ENCODE peak calls at places on chromosomes 2 and 18, in ten cellular contexts. One of them, this sample, is unnamed.

GRCh38 chr2:32864761-32865160 is 82.0 kb upstream of the LTBP1 start:
- DNase-seq in LoVo: no peak
- DNase-seq in CD4-positive, alpha-beta T cell: no peak
- DNase-seq in mucosa of gallbladder: peak; percentile 21
- DNase-seq in activated CD8-positive, alpha-beta memory T cell treated with anti-CD3 and anti-CD28 coated beads for 24 hours: no peak
- DNase-seq in Kasumi-1: no peak
- DNase-seq in fibroblast of lung: peak; percentile 90
- DNase-seq in cerebellar cortex: no peak
- DNase-seq in glomerular endothelial cell: no peak
- DNase-seq in RCC 7860: no peak
- DNase-seq in this sample: no peak

GRCh38 chr2:20960003-20960402 is 83.9 kb downstream of the APOB start:
- DNase-seq in CD4-positive, alpha-beta T cell: no peak
- DNase-seq in activated CD8-positive, alpha-beta memory T cell treated with anti-CD3 and anti-CD28 coated beads for 24 hours: no peak
- DNase-seq in RCC 7860: no peak
- DNase-seq in cerebellar cortex: no peak
- DNase-seq in Kasumi-1: no peak
- DNase-seq in LoVo: no peak
- DNase-seq in mucosa of gallbladder: no peak
- DNase-seq in fibroblast of lung: no peak
- DNase-seq in glomerular endothelial cell: no peak
- DNase-seq in this sample: no peak

GRCh38 chr2:234029150-234029733 is 21.3 kb upstream of the SPP2 start:
- DNase-seq in mucosa of gallbladder: no peak
- DNase-seq in activated CD8-positive, alpha-beta memory T cell treated with anti-CD3 and anti-CD28 coated beads for 24 hours: no peak
- DNase-seq in Kasumi-1: no peak
- DNase-seq in RCC 7860: peak; percentile 99
- DNase-seq in glomerular endothelial cell: no peak
- DNase-seq in cerebellar cortex: no peak
- DNase-seq in LoVo: no peak
- DNase-seq in fibroblast of lung: peak; percentile 77
- DNase-seq in CD4-positive, alpha-beta T cell: no peak
- DNase-seq in this sample: no peak

GRCh38 chr2:219441451-219442205 is 7.0 kb downstream of the SPEG start:
- DNase-seq in glomerular endothelial cell: no peak
- DNase-seq in fibroblast of lung: peak; percentile 69
- DNase-seq in cerebellar cortex: no peak
- DNase-seq in LoVo: peak; percentile 18
- DNase-seq in Kasumi-1: no peak
- DNase-seq in mucosa of gallbladder: no peak
- DNase-seq in CD4-positive, alpha-beta T cell: peak; percentile 72
- DNase-seq in RCC 7860: no peak
- DNase-seq in activated CD8-positive, alpha-beta memory T cell treated with anti-CD3 and anti-CD28 coated beads for 24 hours: peak; percentile 69
- DNase-seq in this sample: peak; percentile 82

GRCh38 chr2:38748857-38749804 is 2.0 kb downstream of the SRSF7 start:
- DNase-seq in cerebellar cortex: no peak
- DNase-seq in glomerular endothelial cell: no peak
- DNase-seq in Kasumi-1: no peak
- DNase-seq in fibroblast of lung: no peak
- DNase-seq in RCC 7860: no peak
- DNase-seq in mucosa of gallbladder: no peak
- DNase-seq in CD4-positive, alpha-beta T cell: no peak
- DNase-seq in activated CD8-positive, alpha-beta memory T cell treated with anti-CD3 and anti-CD28 coated beads for 24 hours: no peak
- DNase-seq in LoVo: no peak
- DNase-seq in this sample: no peak

GRCh38 chr2:104857262-104858221 is 3.6 kb downstream of the POU3F3 start:
- DNase-seq in mucosa of gallbladder: no peak
- DNase-seq in CD4-positive, alpha-beta T cell: no peak
- DNase-seq in activated CD8-positive, alpha-beta memory T cell treated with anti-CD3 and anti-CD28 coated beads for 24 hours: no peak
- DNase-seq in LoVo: no peak
- DNase-seq in cerebellar cortex: no peak
- DNase-seq in fibroblast of lung: peak; percentile 30
- DNase-seq in RCC 7860: no peak
- DNase-seq in glomerular endothelial cell: no peak
- DNase-seq in Kasumi-1: no peak
- DNase-seq in this sample: no peak

GRCh38 chr18:62420513-62421209 is 95.6 kb downstream of the TNFRSF11A start:
- DNase-seq in Kasumi-1: no peak
- DNase-seq in LoVo: peak; percentile 80
- DNase-seq in fibroblast of lung: peak; percentile 74
- DNase-seq in cerebellar cortex: no peak
- DNase-seq in glomerular endothelial cell: no peak
- DNase-seq in activated CD8-positive, alpha-beta memory T cell treated with anti-CD3 and anti-CD28 coated beads for 24 hours: peak; percentile 71
- DNase-seq in CD4-positive, alpha-beta T cell: peak; percentile 51
- DNase-seq in RCC 7860: peak; percentile 77
- DNase-seq in mucosa of gallbladder: peak; percentile 76
- DNase-seq in this sample: peak; percentile 86

GRCh38 chr2:227473019-227473461 is 1.1 kb downstream of the AGFG1 start:
- DNase-seq in RCC 7860: no peak
- DNase-seq in glomerular endothelial cell: no peak
- DNase-seq in activated CD8-positive, alpha-beta memory T cell treated with anti-CD3 and anti-CD28 coated beads for 24 hours: no peak
- DNase-seq in Kasumi-1: no peak
- DNase-seq in cerebellar cortex: no peak
- DNase-seq in fibroblast of lung: no peak
- DNase-seq in LoVo: no peak
- DNase-seq in CD4-positive, alpha-beta T cell: no peak
- DNase-seq in mucosa of gallbladder: no peak
- DNase-seq in this sample: no peak

GRCh38 chr2:121483021-121483420 is 47.7 kb upstream of the RNU4ATAC start:
- DNase-seq in RCC 7860: no peak
- DNase-seq in fibroblast of lung: peak; percentile 85
- DNase-seq in Kasumi-1: no peak
- DNase-seq in activated CD8-positive, alpha-beta memory T cell treated with anti-CD3 and anti-CD28 coated beads for 24 hours: no peak
- DNase-seq in mucosa of gallbladder: no peak
- DNase-seq in glomerular endothelial cell: no peak
- DNase-seq in cerebellar cortex: no peak
- DNase-seq in CD4-positive, alpha-beta T cell: no peak
- DNase-seq in LoVo: no peak
- DNase-seq in this sample: no peak

GRCh38 chr2:206836722-206837121 is 71.3 kb downstream of the FASTKD2 start:
- DNase-seq in Kasumi-1: no peak
- DNase-seq in CD4-positive, alpha-beta T cell: no peak
- DNase-seq in RCC 7860: no peak
- DNase-seq in cerebellar cortex: no peak
- DNase-seq in glomerular endothelial cell: no peak
- DNase-seq in fibroblast of lung: no peak
- DNase-seq in LoVo: no peak
- DNase-seq in mucosa of gallbladder: no peak
- DNase-seq in activated CD8-positive, alpha-beta memory T cell treated with anti-CD3 and anti-CD28 coated beads for 24 hours: no peak
- DNase-seq in this sample: no peak

GRCh38 chr18:68960355-68960754 is 162.5 kb downstream of the CCDC102B start:
- DNase-seq in fibroblast of lung: peak; percentile 11
- DNase-seq in mucosa of gallbladder: no peak
- DNase-seq in activated CD8-positive, alpha-beta memory T cell treated with anti-CD3 and anti-CD28 coated beads for 24 hours: no peak
- DNase-seq in cerebellar cortex: no peak
- DNase-seq in glomerular endothelial cell: no peak
- DNase-seq in CD4-positive, alpha-beta T cell: no peak
- DNase-seq in LoVo: no peak
- DNase-seq in RCC 7860: no peak
- DNase-seq in Kasumi-1: no peak
- DNase-seq in this sample: no peak

GRCh38 chr2:64637931-64638330 is 15.8 kb downstream of the SERTAD2 start:
- DNase-seq in RCC 7860: no peak
- DNase-seq in mucosa of gallbladder: no peak
- DNase-seq in Kasumi-1: no peak
- DNase-seq in LoVo: no peak
- DNase-seq in cerebellar cortex: no peak
- DNase-seq in glomerular endothelial cell: no peak
- DNase-seq in fibroblast of lung: no peak
- DNase-seq in activated CD8-positive, alpha-beta memory T cell treated with anti-CD3 and anti-CD28 coated beads for 24 hours: no peak
- DNase-seq in CD4-positive, alpha-beta T cell: no peak
- DNase-seq in this sample: no peak

GRCh38 chr18:79934311-79935097 is 16.9 kb downstream of the SLC66A2 start:
- DNase-seq in mucosa of gallbladder: no peak
- DNase-seq in activated CD8-positive, alpha-beta memory T cell treated with anti-CD3 and anti-CD28 coated beads for 24 hours: peak; percentile 49
- DNase-seq in cerebellar cortex: no peak
- DNase-seq in RCC 7860: no peak
- DNase-seq in LoVo: no peak
- DNase-seq in glomerular endothelial cell: no peak
- DNase-seq in fibroblast of lung: no peak
- DNase-seq in Kasumi-1: peak; percentile 62
- DNase-seq in CD4-positive, alpha-beta T cell: no peak
- DNase-seq in this sample: peak; percentile 64

GRCh38 chr18:76528477-76529432 is 33.7 kb upstream of the ZNF516 start:
- DNase-seq in cerebellar cortex: no peak
- DNase-seq in mucosa of gallbladder: peak; percentile 38
- DNase-seq in Kasumi-1: peak; percentile 46
- DNase-seq in glomerular endothelial cell: no peak
- DNase-seq in CD4-positive, alpha-beta T cell: no peak
- DNase-seq in LoVo: no peak
- DNase-seq in RCC 7860: no peak
- DNase-seq in fibroblast of lung: peak; percentile 49
- DNase-seq in activated CD8-positive, alpha-beta memory T cell treated with anti-CD3 and anti-CD28 coated beads for 24 hours: no peak
- DNase-seq in this sample: peak; percentile 69

GRCh38 chr2:55923091-55923977 is at the start of gene EFEMP1:
- DNase-seq in LoVo: no peak
- DNase-seq in cerebellar cortex: no peak
- DNase-seq in Kasumi-1: no peak
- DNase-seq in fibroblast of lung: peak; percentile 73
- DNase-seq in RCC 7860: peak; percentile 20
- DNase-seq in activated CD8-positive, alpha-beta memory T cell treated with anti-CD3 and anti-CD28 coated beads for 24 hours: no peak
- DNase-seq in mucosa of gallbladder: peak; percentile 28
- DNase-seq in CD4-positive, alpha-beta T cell: no peak
- DNase-seq in glomerular endothelial cell: no peak
- DNase-seq in this sample: peak; percentile 80

GRCh38 chr2:29606105-29606871 is 315.1 kb downstream of the ALK start:
- DNase-seq in RCC 7860: peak; percentile 83
- DNase-seq in CD4-positive, alpha-beta T cell: no peak
- DNase-seq in glomerular endothelial cell: no peak
- DNase-seq in LoVo: no peak
- DNase-seq in fibroblast of lung: peak; percentile 98
- DNase-seq in cerebellar cortex: no peak
- DNase-seq in mucosa of gallbladder: no peak
- DNase-seq in Kasumi-1: peak; percentile 53
- DNase-seq in activated CD8-positive, alpha-beta memory T cell treated with anti-CD3 and anti-CD28 coated beads for 24 hours: no peak
- DNase-seq in this sample: no peak

GRCh38 chr2:160358051-160358450 is 135.6 kb downstream of the RBMS1 start:
- DNase-seq in RCC 7860: peak; percentile 23
- DNase-seq in CD4-positive, alpha-beta T cell: no peak
- DNase-seq in fibroblast of lung: peak; percentile 72
- DNase-seq in cerebellar cortex: no peak
- DNase-seq in Kasumi-1: no peak
- DNase-seq in LoVo: no peak
- DNase-seq in mucosa of gallbladder: no peak
- DNase-seq in activated CD8-positive, alpha-beta memory T cell treated with anti-CD3 and anti-CD28 coated beads for 24 hours: no peak
- DNase-seq in glomerular endothelial cell: no peak
- DNase-seq in this sample: no peak

GRCh38 chr2:157442136-157442535 is 1.8 kb downstream of the CYTIP start:
- DNase-seq in fibroblast of lung: no peak
- DNase-seq in Kasumi-1: no peak
- DNase-seq in cerebellar cortex: no peak
- DNase-seq in activated CD8-positive, alpha-beta memory T cell treated with anti-CD3 and anti-CD28 coated beads for 24 hours: no peak
- DNase-seq in CD4-positive, alpha-beta T cell: no peak
- DNase-seq in glomerular endothelial cell: no peak
- DNase-seq in mucosa of gallbladder: no peak
- DNase-seq in RCC 7860: no peak
- DNase-seq in LoVo: no peak
- DNase-seq in this sample: no peak

GRCh38 chr2:120355867-120356266 is 9.9 kb downstream of the INHBB start:
- DNase-seq in fibroblast of lung: no peak
- DNase-seq in LoVo: no peak
- DNase-seq in glomerular endothelial cell: no peak
- DNase-seq in RCC 7860: no peak
- DNase-seq in mucosa of gallbladder: no peak
- DNase-seq in CD4-positive, alpha-beta T cell: no peak
- DNase-seq in cerebellar cortex: no peak
- DNase-seq in activated CD8-positive, alpha-beta memory T cell treated with anti-CD3 and anti-CD28 coated beads for 24 hours: no peak
- DNase-seq in Kasumi-1: no peak
- DNase-seq in this sample: no peak

GRCh38 chr18:23169683-23170082 is 34.4 kb downstream of the CABLES1 start:
- DNase-seq in mucosa of gallbladder: no peak
- DNase-seq in glomerular endothelial cell: no peak
- DNase-seq in Kasumi-1: no peak
- DNase-seq in RCC 7860: no peak
- DNase-seq in fibroblast of lung: no peak
- DNase-seq in activated CD8-positive, alpha-beta memory T cell treated with anti-CD3 and anti-CD28 coated beads for 24 hours: no peak
- DNase-seq in LoVo: no peak
- DNase-seq in cerebellar cortex: no peak
- DNase-seq in CD4-positive, alpha-beta T cell: no peak
- DNase-seq in this sample: no peak

GRCh38 chr18:41436772-41437171 is 518.3 kb upstream of the PIK3C3 start:
- DNase-seq in RCC 7860: peak; percentile 10
- DNase-seq in mucosa of gallbladder: no peak
- DNase-seq in cerebellar cortex: no peak
- DNase-seq in activated CD8-positive, alpha-beta memory T cell treated with anti-CD3 and anti-CD28 coated beads for 24 hours: no peak
- DNase-seq in glomerular endothelial cell: no peak
- DNase-seq in LoVo: no peak
- DNase-seq in fibroblast of lung: no peak
- DNase-seq in CD4-positive, alpha-beta T cell: no peak
- DNase-seq in Kasumi-1: no peak
- DNase-seq in this sample: no peak

GRCh38 chr2:71452565-71452964 is 796 bp upstream of the DYSF start:
- DNase-seq in mucosa of gallbladder: no peak
- DNase-seq in cerebellar cortex: no peak
- DNase-seq in CD4-positive, alpha-beta T cell: no peak
- DNase-seq in LoVo: peak; percentile 19
- DNase-seq in Kasumi-1: peak; percentile 94
- DNase-seq in activated CD8-positive, alpha-beta memory T cell treated with anti-CD3 and anti-CD28 coated beads for 24 hours: no peak
- DNase-seq in fibroblast of lung: peak; percentile 36
- DNase-seq in RCC 7860: peak; percentile 29
- DNase-seq in glomerular endothelial cell: no peak
- DNase-seq in this sample: peak; percentile 41

GRCh38 chr2:159086332-159086731 is 117.9 kb downstream of the TANC1 start:
- DNase-seq in activated CD8-positive, alpha-beta memory T cell treated with anti-CD3 and anti-CD28 coated beads for 24 hours: no peak
- DNase-seq in cerebellar cortex: peak; percentile 49
- DNase-seq in glomerular endothelial cell: no peak
- DNase-seq in LoVo: no peak
- DNase-seq in Kasumi-1: no peak
- DNase-seq in mucosa of gallbladder: no peak
- DNase-seq in CD4-positive, alpha-beta T cell: no peak
- DNase-seq in RCC 7860: no peak
- DNase-seq in fibroblast of lung: no peak
- DNase-seq in this sample: no peak

This sample was measured in hepatocyte.